ENCODE peak calls at places on chromosomes 11 and 22, in six cellular contexts. Y is GM23338, L is PC-3, G is HCT116, J is MM.1S, R is GM23248. I is an unnamed sample.

GRCh38 chr11:23765862-23766261 is 731.0 kb upstream of the LUZP2 start:
- DNase-seq in Y (no peak), L (peak), G (no peak), J (no peak), R (peak), I (no peak)

GRCh38 chr11:92765965-92766371 is 203.5 kb upstream of the MTNR1B start:
- DNase-seq in L (no peak), G (no peak), J (no peak), Y (peak), R (peak), I (peak)

GRCh38 chr11:73308003-73308962 is at the start of gene ARHGEF17:
- DNase-seq in R (peak), L (peak), Y (peak), J (no peak), G (peak), I (peak)

GRCh38 chr22:17230239-17230638 is 11.0 kb upstream of the ADA2 start:
- DNase-seq in L (no peak), Y (no peak), R (no peak), G (no peak), J (no peak), I (no peak)

GRCh38 chr22:38802671-38803121 is 8.8 kb upstream of the DNAL4 start:
- DNase-seq in G (peak), L (peak), Y (peak), R (peak), J (no peak), I (peak)

GRCh38 chr11:125777309-125777708 is 1.3 kb downstream of the PATE2 start:
- DNase-seq in L (peak), R (peak), J (no peak), Y (no peak), G (no peak), I (no peak)

GRCh38 chr11:48170840-48171233 is 45.8 kb upstream of the OR4B1 start:
- DNase-seq in G (no peak), L (no peak), Y (no peak), R (peak), J (no peak), I (no peak)

GRCh38 chr11:79437981-79438630 is 2.7 kb downstream of the TENM4 start:
- DNase-seq in J (no peak), Y (peak), G (no peak), R (peak), L (no peak), I (peak)

GRCh38 chr11:116881153-116881552 is 43.7 kb upstream of the APOA1 start:
- DNase-seq in L (no peak), G (no peak), Y (peak), J (no peak), R (no peak), I (no peak)

GRCh38 chr11:106091480-106092123 is 14.1 kb downstream of the AASDHPPT start:
- DNase-seq in L (peak), R (peak), Y (no peak), G (no peak), J (peak), I (no peak)

GRCh38 chr11:74749127-74749964 is 697 bp downstream of the RNF169 start:
- DNase-seq in J (peak), G (peak), L (peak), R (peak), Y (peak), I (peak)

GRCh38 chr11:64419818-64420485 is 61.0 kb downstream of the RPS6KA4 start:
- DNase-seq in R (peak), L (no peak), Y (no peak), G (no peak), J (no peak), I (no peak)

GRCh38 chr22:25822344-25822743 is 80.4 kb downstream of the MYO18B start:
- DNase-seq in J (no peak), L (no peak), R (no peak), G (no peak), Y (no peak), I (no peak)

GRCh38 chr11:8792636-8793035 is 110.0 kb downstream of the RPL27A start:
- DNase-seq in G (no peak), R (no peak), L (no peak), J (no peak), Y (no peak), I (no peak)

GRCh38 chr22:46055176-46055850 is 78.4 kb upstream of the WNT7B start:
- DNase-seq in L (peak), Y (no peak), G (no peak), J (no peak), R (peak), I (no peak)

GRCh38 chr11:29634248-29634647 is 382.6 kb downstream of the KCNA4 start:
- DNase-seq in J (no peak), R (peak), L (peak), G (no peak), Y (peak), I (peak)

GRCh38 chr11:77668760-77669159 is 31.2 kb upstream of the CLNS1A start:
- DNase-seq in G (no peak), L (peak), J (no peak), Y (no peak), R (peak), I (no peak)

GRCh38 chr11:134027671-134028070 is 41.2 kb upstream of the JAM3 start:
- DNase-seq in L (no peak), Y (no peak), R (no peak), G (no peak), J (no peak), I (no peak)

GRCh38 chr11:94171693-94172440 is 43.2 kb downstream of the PANX1 start:
- DNase-seq in R (peak), Y (peak), L (peak), G (peak), J (peak), I (peak)

GRCh38 chr11:66880484-66881211 is 23.8 kb downstream of the LRFN4 start:
- DNase-seq in L (peak), R (no peak), J (peak), G (no peak), Y (peak), I (no peak)

GRCh38 chr22:39498368-39498767 is 3.7 kb upstream of the MIEF1 start:
- DNase-seq in G (no peak), L (no peak), R (no peak), J (no peak), Y (no peak), I (no peak)

GRCh38 chr11:63553759-63554158 is 9.4 kb downstream of the PLAAT2 start:
- DNase-seq in G (no peak), Y (no peak), R (no peak), L (peak), J (peak), I (no peak)

GRCh38 chr22:37169412-37169811 is 18.6 kb downstream of the C1QTNF6 start:
- DNase-seq in R (no peak), G (no peak), J (no peak), L (no peak), Y (no peak), I (no peak)

GRCh38 chr22:46075764-46076531 is 74.4 kb upstream of the PPARA start:
- DNase-seq in J (no peak), L (no peak), G (no peak), Y (no peak), R (no peak), I (no peak)

GRCh38 chr11:7677071-7677470 is 3.8 kb upstream of the CYB5R2 start:
- DNase-seq in G (no peak), Y (no peak), J (no peak), L (peak), R (peak), I (no peak)

GRCh38 chr11:103384652-103385051 is 275.4 kb downstream of the DYNC2H1 start:
- DNase-seq in Y (no peak), J (peak), L (no peak), G (no peak), R (peak), I (no peak)

GRCh38 chr11:26983645-26984044 is 10.3 kb upstream of the FIBIN start:
- DNase-seq in Y (no peak), L (no peak), R (no peak), J (no peak), G (no peak), I (peak)

GRCh38 chr11:32109138-32109537 is 18.3 kb downstream of the RCN1 start:
- DNase-seq in Y (no peak), G (no peak), J (no peak), R (no peak), L (peak), I (no peak)

GRCh38 chr11:2998073-2998850 is 6.1 kb upstream of the NAP1L4 start:
- DNase-seq in J (no peak), R (no peak), L (no peak), Y (no peak), G (no peak), I (no peak)

GRCh38 chr22:50070366-50070765 is 12.3 kb upstream of the TTLL8 start:
- DNase-seq in Y (no peak), R (no peak), G (no peak), L (no peak), J (no peak), I (no peak)

GRCh38 chr22:32644252-32645100 is 157.0 kb upstream of the TIMP3 start:
- DNase-seq in R (peak), L (no peak), Y (peak), G (no peak), J (no peak), I (no peak)

GRCh38 chr11:46352063-46352841 is 5.0 kb downstream of the DGKZ start:
- DNase-seq in G (no peak), Y (peak), L (peak), J (no peak), R (peak), I (peak)

GRCh38 chr11:26493616-26494015 is 78.4 kb downstream of the MUC15 start:
- DNase-seq in G (no peak), R (no peak), J (no peak), L (no peak), Y (peak), I (peak)

GRCh38 chr11:78101073-78101472 is 21.4 kb upstream of the NDUFC2 start:
- DNase-seq in G (no peak), R (no peak), Y (no peak), L (peak), J (no peak), I (no peak)

GRCh38 chr22:42283288-42284229 is 13.1 kb upstream of the TCF20 start:
- DNase-seq in L (no peak), G (no peak), Y (no peak), R (peak), J (no peak), I (peak)

GRCh38 chr11:111229604-111230003 is 15.9 kb upstream of the POU2AF2 start:
- DNase-seq in R (no peak), L (no peak), J (no peak), Y (no peak), G (no peak), I (no peak)

GRCh38 chr11:75773595-75774353 is 5.2 kb downstream of the DGAT2 start:
- DNase-seq in Y (no peak), J (peak), R (no peak), G (no peak), L (peak), I (no peak)

GRCh38 chr22:46378499-46379300 is 43.2 kb downstream of the TRMU start:
- DNase-seq in R (no peak), J (no peak), Y (no peak), L (no peak), G (no peak), I (no peak)

GRCh38 chr11:73012121-73012863 is 129.8 kb downstream of the FCHSD2 start:
- DNase-seq in L (no peak), G (no peak), J (no peak), Y (peak), R (peak), I (no peak)

GRCh38 chr22:17946691-17947367 is 77.5 kb downstream of the MICAL3 start:
- DNase-seq in G (no peak), J (no peak), R (no peak), L (no peak), Y (no peak), I (no peak)

GRCh38 chr11:128734439-128735224 is 40.8 kb downstream of the FLI1 start:
- DNase-seq in L (no peak), G (no peak), J (peak), R (no peak), Y (no peak), I (no peak)
- H2AFZ ChIP-seq in L (no peak), G (no peak), J (no peak), R (no peak), Y (peak), I (no peak)

DNA sequence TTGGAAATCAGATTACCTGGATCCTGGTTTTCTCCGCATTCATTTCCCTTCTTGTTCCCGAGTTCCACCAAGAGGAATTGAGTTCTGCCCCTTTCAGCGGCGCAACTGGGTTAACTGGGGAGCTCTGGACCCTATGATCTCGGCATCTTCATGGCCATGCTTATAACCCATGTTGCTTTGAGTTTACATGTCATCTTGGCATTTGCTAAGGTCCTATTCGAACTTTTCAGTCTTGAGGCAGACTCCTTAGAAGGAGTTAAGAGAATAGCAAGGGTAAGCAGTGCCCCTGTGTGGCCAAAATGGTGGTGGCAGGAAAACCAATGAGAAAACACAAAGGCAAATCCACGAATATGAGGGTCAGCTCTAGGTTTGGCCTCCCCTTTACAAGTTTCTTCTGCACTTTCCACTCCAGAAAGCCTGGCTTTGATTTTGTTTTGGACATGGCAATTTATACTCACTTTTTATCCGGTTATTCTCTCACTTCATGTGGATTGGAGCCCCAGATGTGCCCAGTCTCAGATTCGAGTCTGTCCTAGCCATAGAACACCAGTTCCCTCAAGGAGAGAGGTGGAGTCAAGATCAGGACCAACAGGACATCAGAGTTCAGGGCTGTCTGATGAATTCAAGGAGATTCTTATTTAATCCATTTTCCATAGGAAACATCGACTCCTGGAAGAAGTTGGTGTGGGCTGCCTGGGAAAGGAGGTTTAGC is 55.3 kb upstream of the FBXO3 start:
- DNase-seq in J (peak), L (peak), Y (peak), R (peak), G (peak), I (peak)
- TF ChIP-seq EZH2 in J (no peak), L (no peak), Y (peak), R (peak), G (no peak), I (no peak)

GRCh38 chr22:43393845-43394474 is 17.9 kb upstream of the MPPED1 start:
- DNase-seq in R (no peak), Y (no peak), L (no peak), G (no peak), J (no peak), I (no peak)
- TF ChIP-seq EZH2phosphoT487 in R (no peak), Y (no peak), L (no peak), G (no peak), J (no peak), I (no peak)

GRCh38 chr11:108635106-108635505 is 29.8 kb upstream of the DDX10 start:
- DNase-seq in G (no peak), L (peak), Y (no peak), J (no peak), R (peak), I (no peak)
- H2AFZ ChIP-seq in G (peak), L (peak), Y (no peak), J (no peak), R (no peak), I (no peak)

GRCh38 chr11:43573873-43574272 is 106.7 kb upstream of the HSD17B12 start:
- DNase-seq in R (no peak), Y (no peak), G (no peak), J (no peak), L (no peak), I (no peak)

GRCh38 chr11:43573233-43573632 is 107.3 kb upstream of the HSD17B12 start:
- DNase-seq in R (peak), J (peak), G (peak), L (peak), Y (peak), I (peak)

GRCh38 chr11:43575931-43576833 is 104.4 kb upstream of the HSD17B12 start:
- DNase-seq in G (no peak), J (no peak), Y (no peak), R (peak), L (no peak), I (no peak)

GRCh38 chr11:43576834-43577521 is 103.6 kb upstream of the HSD17B12 start:
- DNase-seq in L (peak), J (peak), R (peak), Y (peak), G (peak), I (peak)

GRCh38 chr11:43574949-43575915 is 105.3 kb upstream of the HSD17B12 start:
- DNase-seq in J (no peak), R (peak), L (no peak), G (no peak), Y (peak), I (peak)
- TF ChIP-seq EZH2 in J (no peak), R (no peak), L (no peak), G (no peak), Y (peak), I (peak)

GRCh38 chr22:24392218-24392931 is 35.0 kb upstream of the ADORA2A start:
- DNase-seq in R (peak), L (no peak), Y (no peak), J (no peak), G (no peak), I (no peak)
- TF ChIP-seq EZH2phosphoT487 in R (no peak), L (no peak), Y (no peak), J (no peak), G (no peak), I (no peak)

DNA sequence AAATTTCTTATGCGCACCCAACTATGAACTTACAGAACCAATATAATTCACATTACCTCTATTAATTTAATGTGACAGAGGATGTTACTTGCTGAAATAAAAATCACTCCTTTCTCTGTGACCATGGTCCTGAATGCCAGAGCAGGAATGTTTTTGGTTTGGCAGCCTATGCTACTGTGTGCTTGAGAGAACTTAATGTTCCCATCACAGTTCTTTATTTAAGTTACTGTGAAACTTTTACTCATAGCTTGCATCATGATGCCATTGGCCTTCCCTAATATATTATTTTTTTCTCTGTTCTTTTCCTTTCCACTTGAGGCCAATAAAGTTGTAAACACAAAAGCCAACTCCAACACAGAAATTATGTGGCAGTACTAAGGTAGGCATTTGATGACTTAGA is 142.2 kb downstream of the FAM76B start:
- DNase-seq in G (no peak), J (no peak), L (no peak), R (peak), Y (no peak), I (no peak)
- H2AFZ ChIP-seq in G (no peak), J (no peak), L (no peak), R (no peak), Y (no peak), I (no peak)

DNA sequence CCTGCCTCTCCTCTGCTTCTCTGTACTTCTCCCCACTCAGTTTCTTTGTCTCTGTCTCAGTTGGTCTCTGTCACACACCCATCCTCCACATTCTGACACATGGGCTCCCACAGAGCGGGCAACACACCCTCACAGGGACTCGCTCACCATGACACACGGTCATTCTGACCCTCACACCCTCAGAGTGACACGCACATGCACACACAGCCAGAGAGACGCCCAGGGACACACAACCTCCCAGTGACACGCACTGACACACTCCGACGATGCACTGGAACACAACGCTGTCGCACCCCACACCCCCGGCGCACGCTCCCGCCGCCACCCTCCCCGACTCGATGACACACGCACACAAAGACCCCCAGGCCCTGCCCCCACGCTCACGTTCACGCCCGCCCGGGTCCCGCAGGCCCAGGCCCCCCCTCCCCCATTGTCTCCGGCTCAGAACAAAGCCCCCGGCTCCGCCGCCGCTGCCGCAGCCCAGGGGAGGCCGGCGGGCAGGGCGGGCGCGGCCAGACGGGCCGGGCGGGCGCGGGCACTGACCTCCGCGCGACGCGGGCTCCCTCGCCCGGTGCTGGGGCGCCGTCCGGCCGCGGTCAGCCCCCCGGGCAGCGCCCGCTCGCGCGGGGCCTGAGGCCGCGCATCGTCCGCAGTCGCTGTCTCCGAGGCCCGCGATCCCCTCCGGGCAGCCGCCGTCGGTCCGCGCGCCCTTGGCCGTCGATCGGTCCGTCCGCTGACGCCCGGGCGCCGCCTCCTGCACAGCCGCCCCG is 404 bp downstream of the DCHS1 start:
- DNase-seq in R (peak), G (no peak), J (no peak), L (no peak), Y (peak), I (peak)
- TF ChIP-seq EZH2 in R (no peak), G (no peak), J (no peak), L (no peak), Y (no peak), I (no peak)

GRCh38 chr22:36048911-36049677 is 20.5 kb upstream of the RBFOX2 start:
- DNase-seq in J (no peak), Y (no peak), R (peak), L (peak), G (no peak), I (no peak)
- TF ChIP-seq EZH2phosphoT487 in J (no peak), Y (no peak), R (no peak), L (no peak), G (no peak), I (no peak)